ENCODE peak calls at places on chromosomes 13 and 19, in five cellular contexts. O is stimulated activated CD8-positive, alpha-beta memory T cell treated with anti-CD3 and anti-CD28 coated beads, Interleukin-2, amount 100 ng/mL, for 48 hours; P is neural crest cell; R is non-pigmented ciliary epithelial cell; F is stimulated activated CD4-positive, alpha-beta T cell treated with anti-CD3 and anti-CD28 coated beads, Interleukin-4, amount 100 ng/mL, for 48 hours. W is an unnamed sample.

GRCh38 chr13:99495478-99496321 is 5.6 kb upstream of the TM9SF2 start:
- DNase-seq in O (no peak), P (no peak), R (no peak), F (no peak), W (no peak)

GRCh38 chr13:24834902-24835510 is 71.0 kb downstream of the RNF17 start:
- DNase-seq in O (no peak), P (no peak), R (no peak), F (no peak), W (no peak)

GRCh38 chr13:23851106-23851505 is 38.1 kb downstream of the MIPEP start:
- DNase-seq in O (no peak), P (no peak), R (no peak), F (no peak), W (no peak)

GRCh38 chr19:31586282-31586681 is 237.0 kb upstream of the TSHZ3 start:
- DNase-seq in O (no peak), P (no peak), R (peak; percentile 23), F (no peak), W (no peak)

GRCh38 chr13:46614582-46614981 is 61.6 kb downstream of the LRCH1 start:
- DNase-seq in O (no peak), P (no peak), R (no peak), F (no peak), W (no peak)

GRCh38 chr19:1782501-1782900 is 29.2 kb downstream of the ONECUT3 start:
- DNase-seq in O (no peak), P (no peak), R (no peak), F (no peak), W (no peak)

GRCh38 chr19:30207357-30207756 is 164.8 kb upstream of the ZNF536 start:
- DNase-seq in O (no peak), P (no peak), R (no peak), F (no peak), W (no peak)

GRCh38 chr13:75633285-75633684 is 2.8 kb upstream of the LMO7 start:
- DNase-seq in O (no peak), P (no peak), R (peak; percentile 83), F (no peak), W (no peak)

GRCh38 chr19:5171711-5172110 is 168.9 kb downstream of the PTPRS start:
- DNase-seq in O (no peak), P (no peak), R (no peak), F (no peak), W (no peak)

GRCh38 chr13:41648314-41648935 is 191.1 kb downstream of the RGCC start:
- DNase-seq in O (no peak), P (no peak), R (peak; percentile 81), F (no peak), W (no peak)

GRCh38 chr13:50080856-50081105 is 65.5 kb downstream of the KCNRG start:
- DNase-seq in O (no peak), P (no peak), R (no peak), F (no peak), W (no peak)

GRCh38 chr13:84605927-84606326 is 723.7 kb upstream of the SLITRK1 start:
- DNase-seq in O (no peak), P (no peak), R (no peak), F (no peak), W (no peak)

GRCh38 chr19:10471909-10472308 is 31.2 kb downstream of the KEAP1 start:
- DNase-seq in O (no peak), P (no peak), R (no peak), F (no peak), W (no peak)

GRCh38 chr19:52987221-52987620 is 24.5 kb upstream of the ZNF816 start:
- DNase-seq in O (no peak), P (no peak), R (no peak), F (no peak), W (no peak)

GRCh38 chr19:29676586-29676985 is 11.3 kb downstream of the PLEKHF1 start:
- DNase-seq in O (no peak), P (no peak), R (no peak), F (no peak), W (no peak)

GRCh38 chr13:34300559-34300958 is 482.6 kb downstream of the RFC3 start:
- DNase-seq in O (no peak), P (no peak), R (no peak), F (no peak), W (no peak)

GRCh38 chr19:57110592-57111328 is 9.0 kb upstream of the USP29 start:
- DNase-seq in O (no peak), P (no peak), R (no peak), F (no peak), W (no peak)

GRCh38 chr13:30618186-30618937 is 642 bp downstream of the USPL1 start:
- DNase-seq in O (no peak), P (no peak), R (no peak), F (no peak), W (no peak)

GRCh38 chr13:107324416-107325204 is 756.7 kb upstream of the ARGLU1 start:
- DNase-seq in O (no peak), P (no peak), R (no peak), F (no peak), W (no peak)

GRCh38 chr13:40187324-40187795 is 479.1 kb downstream of the FOXO1 start:
- DNase-seq in O (no peak), P (no peak), R (no peak), F (no peak), W (no peak)

GRCh38 chr13:45784755-45785675 is 66.5 kb downstream of the SIAH3 start:
- DNase-seq in O (no peak), P (no peak), R (no peak), F (no peak), W (no peak)

GRCh38 chr13:38752726-38753125 is 65.8 kb downstream of the FREM2 start:
- DNase-seq in O (no peak), P (no peak), R (no peak), F (no peak), W (no peak)

GRCh38 chr19:14450168-14450874 is 17.2 kb downstream of the PKN1 start:
- DNase-seq in O (peak; percentile 72), P (no peak), R (no peak), F (peak; percentile 79), W (peak; percentile 66)

GRCh38 chr19:27824108-27824507 is 1388.8 kb downstream of the UQCRFS1 start:
- DNase-seq in O (no peak), P (no peak), R (no peak), F (no peak), W (no peak)

GRCh38 chr13:72390909-72391308 is 336.5 kb downstream of the MZT1 start:
- DNase-seq in O (no peak), P (no peak), R (no peak), F (no peak), W (no peak)

GRCh38 chr13:43805071-43805468 is 18.3 kb upstream of the ENOX1 start:
- DNase-seq in O (no peak), P (no peak), R (peak; percentile 90), F (peak; percentile 27), W (no peak)

GRCh38 chr19:3046621-3047306 is 15.5 kb downstream of the TLE5 start:
- DNase-seq in O (no peak), P (no peak), R (no peak), F (no peak), W (no peak)

GRCh38 chr19:45954132-45954531 is 19.5 kb downstream of the NOVA2 start:
- DNase-seq in O (no peak), P (peak; percentile 76), R (no peak), F (no peak), W (no peak)

GRCh38 chr19:55312621-55313117 is 12.5 kb downstream of the TMEM150B start:
- DNase-seq in O (no peak), P (no peak), R (no peak), F (no peak), W (no peak)

GRCh38 chr13:40189885-40190655 is 476.4 kb downstream of the FOXO1 start:
- DNase-seq in O (no peak), P (peak; percentile 50), R (no peak), F (no peak), W (no peak)